ENCODE peak calls at places on chromosomes 12 and 14, in seven cellular contexts. L is left ventricle myocardium inferior, A is H7, R is uterus, C is esophagus squamous epithelium, X is HCT116, S is adrenal gland. D is an unnamed sample.

GRCh38 chr14:70726651-70727375 is 82.5 kb downstream of the MAP3K9 start:
- DNase-seq in L (no peak), A (no peak), R (no peak), C (no peak), X (no peak), S (no peak), D (no peak)

GRCh38 chr14:52025952-52026510 is 36.7 kb downstream of the RTRAF start:
- DNase-seq in L (no peak), A (no peak), R (no peak), C (no peak), X (no peak), S (no peak), D (no peak)

GRCh38 chr12:13744566-13744965 is 236.8 kb downstream of the GRIN2B start:
- DNase-seq in L (no peak), A (no peak), R (no peak), C (no peak), X (no peak), S (no peak), D (no peak)

GRCh38 chr12:105698047-105698446 is 367.6 kb downstream of the C12orf75 start:
- DNase-seq in L (no peak), A (no peak), R (no peak), C (no peak), X (no peak), S (no peak), D (no peak)

GRCh38 chr14:33733721-33734120 is 217.2 kb downstream of the EGLN3 start:
- DNase-seq in L (no peak), A (no peak), R (no peak), C (no peak), X (no peak), S (no peak), D (no peak)

GRCh38 chr14:72024043-72024407 is 91.8 kb downstream of the RGS6 start:
- DNase-seq in L (no peak), A (peak; percentile 32), R (no peak), C (no peak), X (peak; percentile 65), S (peak; percentile 59), D (no peak)

GRCh38 chr14:69615471-69616407 is 4.3 kb downstream of the SUSD6 start:
- DNase-seq in L (no peak), A (no peak), R (peak; percentile 63), C (no peak), X (no peak), S (peak; percentile 91), D (peak; percentile 83)

GRCh38 chr12:52521175-52521574 is 981 bp upstream of the KRT5 start:
- DNase-seq in L (no peak), A (peak; percentile 24), R (no peak), C (no peak), X (peak; percentile 23), S (peak; percentile 36), D (no peak)

DNA sequence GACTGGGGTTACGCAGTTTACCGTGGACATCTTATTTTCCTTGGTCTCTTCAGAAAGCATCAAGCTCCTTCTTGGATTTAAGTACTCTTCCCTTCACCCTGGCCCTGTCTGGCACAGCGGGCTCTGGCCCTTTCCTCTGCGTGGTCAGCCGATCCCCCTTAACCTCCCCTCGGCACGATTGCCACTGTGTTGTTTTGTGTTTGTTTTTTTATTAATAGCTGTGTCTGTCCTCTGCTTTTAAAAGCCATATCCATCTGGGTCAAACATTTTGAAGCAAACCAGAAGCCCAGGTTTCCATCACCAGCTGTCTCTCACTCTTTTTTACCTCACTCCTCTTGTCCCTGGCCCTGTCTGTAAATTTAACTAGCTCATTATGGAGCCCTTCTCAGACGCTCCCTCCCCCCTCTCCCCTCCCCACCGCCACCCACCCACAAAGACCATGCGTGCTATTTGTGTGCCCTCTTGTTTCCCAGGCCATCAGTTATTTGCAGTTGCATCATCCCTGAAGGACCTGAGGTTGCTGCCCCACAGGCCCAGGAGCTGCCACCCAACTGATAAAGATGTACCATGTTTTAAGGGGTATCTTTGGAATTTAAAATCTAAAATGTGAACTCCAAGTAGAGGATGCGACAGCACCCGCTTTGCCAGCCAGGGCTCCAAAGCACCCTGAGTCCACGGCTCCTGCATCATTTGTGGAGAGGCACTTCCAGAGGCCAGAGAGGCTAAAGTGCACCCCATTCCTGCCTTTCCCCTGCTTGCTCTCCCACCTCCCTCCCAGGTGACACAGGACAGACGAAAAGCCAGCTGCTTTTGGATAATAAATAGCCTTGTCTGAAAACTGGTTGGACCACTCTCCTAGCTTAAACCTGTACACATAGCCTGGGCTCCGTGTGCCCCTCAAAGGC is 3.9 kb downstream of the BCL11B start:
- DNase-seq in L (no peak), A (no peak), R (no peak), C (no peak), X (no peak), S (no peak), D (peak; percentile 42)
- H3K27me3 ChIP-seq in L (peaks cover 100% of the 10 kb centered on the region), A (peaks cover 18% of the 10 kb centered on the region), R (peaks cover 24% of the 10 kb centered on the region), C (no peaks in the 10 kb centered on the region), X (peaks cover 2% of the 10 kb centered on the region), S (peaks cover 71% of the 10 kb centered on the region), D (peaks cover 26% of the 10 kb centered on the region)

DNA sequence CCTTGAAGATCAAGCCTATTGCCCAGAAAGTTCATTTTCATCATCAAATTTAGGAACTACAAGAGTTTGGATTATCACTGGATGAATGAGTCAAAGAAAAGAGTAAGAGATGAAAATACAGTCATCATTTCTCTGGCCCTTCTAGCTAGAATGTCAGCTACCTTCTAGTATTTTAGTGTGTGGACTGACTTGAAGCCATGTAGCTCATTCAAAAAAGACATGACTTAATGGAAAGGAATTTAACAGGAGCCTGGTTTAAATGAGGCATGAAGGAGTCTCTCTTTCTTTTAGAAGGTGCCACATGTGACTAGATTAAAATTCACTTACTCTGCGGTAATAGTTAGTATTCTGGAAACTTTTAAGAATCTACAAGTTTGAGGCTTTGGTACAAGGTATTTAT is 7.1 kb downstream of the PTHLH start:
- DNase-seq in L (no peak), A (no peak), R (no peak), C (no peak), X (no peak), S (no peak), D (no peak)
- H3K27me3 ChIP-seq in L (peaks cover 85% of the 10 kb centered on the region), A (peaks cover 37% of the 10 kb centered on the region), R (no peaks in the 10 kb centered on the region), C (no peaks in the 10 kb centered on the region), X (no peaks in the 10 kb centered on the region), S (peaks cover 52% of the 10 kb centered on the region), D (no peaks in the 10 kb centered on the region)

GRCh38 chr14:100622708-100623485 is 35.7 kb upstream of the BEGAIN start:
- DNase-seq in L (no peak), A (peak; percentile 22), R (peak; percentile 4), C (no peak), X (no peak), S (no peak), D (no peak)

GRCh38 chr14:100622234-100622633 is 35.0 kb upstream of the BEGAIN start:
- DNase-seq in L (no peak), A (peak; percentile 37), R (peak; percentile 8), C (no peak), X (no peak), S (peak; percentile 64), D (no peak)

GRCh38 chr14:100620437-100621100 is 33.4 kb upstream of the BEGAIN start:
- DNase-seq in L (no peak), A (peak; percentile 13), R (peak; percentile 7), C (no peak), X (no peak), S (no peak), D (no peak)

GRCh38 chr14:100623557-100623956 is 36.3 kb upstream of the BEGAIN start:
- DNase-seq in L (no peak), A (no peak), R (no peak), C (no peak), X (no peak), S (no peak), D (no peak)

DNA sequence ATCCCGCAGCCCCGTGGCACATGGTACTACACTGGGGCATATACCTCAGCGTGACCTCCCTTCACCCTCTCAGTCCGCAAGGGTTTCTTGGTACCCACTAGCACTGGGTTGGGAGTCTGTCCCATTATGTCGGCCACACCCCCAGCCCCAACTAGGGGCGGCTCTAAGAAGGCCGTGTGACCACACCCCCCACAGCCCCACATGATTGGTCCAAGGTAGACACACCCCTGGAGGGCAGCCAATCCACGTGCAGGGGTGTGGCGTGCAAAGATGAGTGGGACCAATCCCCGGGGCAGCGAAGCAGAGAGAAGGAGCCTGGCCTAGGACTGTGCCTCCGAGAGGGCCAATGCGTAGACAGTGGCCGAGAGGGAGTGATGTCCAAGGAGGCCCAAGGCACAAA is 34.6 kb upstream of the BEGAIN start:
- DNase-seq in L (no peak), A (peak; percentile 86), R (peak; percentile 6), C (no peak), X (peak; percentile 15), S (no peak), D (no peak)
- H3K27me3 ChIP-seq in L (peaks cover 94% of the 10 kb centered on the region), A (no peaks in the 10 kb centered on the region), R (no peaks in the 10 kb centered on the region), C (no peaks in the 10 kb centered on the region), X (no peaks in the 10 kb centered on the region), S (peaks cover 6% of the 10 kb centered on the region), D (no peaks in the 10 kb centered on the region)

DNA sequence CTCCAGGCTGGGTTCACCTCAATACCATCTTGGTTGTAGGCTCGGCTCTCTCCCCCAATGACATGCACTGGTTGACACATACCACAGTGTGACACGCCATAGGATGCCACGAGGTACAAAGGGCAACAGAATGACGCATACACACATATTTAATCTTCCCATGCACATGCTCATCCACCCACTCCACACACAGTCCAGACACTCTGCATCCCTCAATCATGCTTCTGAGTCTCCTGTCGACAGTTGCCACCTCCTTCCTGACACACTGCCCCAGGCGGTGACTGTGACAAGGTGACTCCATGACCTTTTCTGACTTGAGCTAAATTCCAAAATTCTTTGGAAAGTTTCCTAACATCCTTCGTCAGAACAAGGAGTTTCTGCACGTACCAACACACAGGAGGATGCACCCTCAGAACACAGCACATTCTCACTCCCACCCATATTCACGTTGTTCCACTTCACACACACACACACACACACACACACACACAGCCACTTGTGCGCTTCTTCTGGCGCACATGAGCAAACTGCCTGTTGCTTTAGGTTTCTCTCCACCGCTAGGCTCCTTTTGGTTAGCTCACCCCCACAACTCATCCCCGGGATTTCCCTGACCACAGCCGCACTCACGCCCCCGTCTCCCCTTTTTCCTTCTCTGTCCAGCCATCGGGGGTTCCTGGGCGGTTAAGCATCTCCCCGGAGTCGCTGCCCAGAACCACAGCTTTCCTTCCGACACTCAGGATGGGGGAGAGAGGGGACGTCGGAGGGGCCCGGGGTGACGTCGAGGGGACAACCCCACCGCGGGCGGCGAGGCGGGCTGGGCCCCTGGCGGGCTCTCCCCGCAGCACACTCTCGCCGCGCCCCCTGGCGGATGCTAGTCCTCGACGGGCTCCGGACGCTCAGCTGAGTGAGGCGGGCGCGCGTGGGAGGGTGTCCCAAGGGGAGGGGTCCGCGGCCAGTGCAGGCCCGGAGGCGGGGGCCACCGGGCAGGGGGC is 536 bp upstream of the WNT1 start:
- DNase-seq in L (no peak), A (peak; percentile 94), R (no peak), C (no peak), X (no peak), S (no peak), D (no peak)
- H3K27me3 ChIP-seq in L (peaks cover 100% of the 10 kb centered on the region), A (peaks cover 98% of the 10 kb centered on the region), R (peaks cover 33% of the 10 kb centered on the region), C (peaks cover 24% of the 10 kb centered on the region), X (peaks cover 3% of the 10 kb centered on the region), S (peaks cover 60% of the 10 kb centered on the region), D (peaks cover 29% of the 10 kb centered on the region)

GRCh38 chr12:88144546-88145468 is 2.7 kb downstream of the TMTC3 start:
- DNase-seq in L (no peak), A (no peak), R (no peak), C (no peak), X (no peak), S (no peak), D (no peak)
- H3K27me3 ChIP-seq in L (no peaks in the 10 kb centered on the region), A (no peaks in the 10 kb centered on the region), R (no peaks in the 10 kb centered on the region), C (no peaks in the 10 kb centered on the region), X (no peaks in the 10 kb centered on the region), S (no peaks in the 10 kb centered on the region), D (no peaks in the 10 kb centered on the region)

D was measured in ascending aorta.